ENCODE peak calls at places on chromosome 21, in four cellular contexts. C is GM12891, M is H1, W is K562. A is an unnamed sample.

GRCh38 chr21:19198801-19199200 is 795.2 kb upstream of the TMPRSS15 start:
- DNase-seq in C (no peak), M (no peak), W (no peak), A (no peak)

GRCh38 chr21:37220433-37220980 is 46.6 kb downstream of the VPS26C start:
- DNase-seq in C (no peak), M (no peak), W (no peak), A (no peak)

GRCh38 chr21:33403786-33404571 is 766 bp downstream of the IFNGR2 start:
- DNase-seq in C (peak), M (no peak), W (peak), A (peak)

GRCh38 chr21:37496972-37497371 is 130.4 kb downstream of the DYRK1A start:
- DNase-seq in C (no peak), M (no peak), W (no peak), A (no peak)

GRCh38 chr21:30880914-30881313 is 466 bp downstream of the KRTAP11-1 start:
- DNase-seq in C (no peak), M (no peak), W (no peak), A (no peak)

GRCh38 chr21:29501451-29501850 is 202.7 kb downstream of the BACH1 start:
- DNase-seq in C (no peak), M (no peak), W (no peak), A (no peak)

GRCh38 chr21:20257052-20257451 is 741.2 kb upstream of the NCAM2 start:
- DNase-seq in C (no peak), M (no peak), W (no peak), A (no peak)

GRCh38 chr21:9755611-9756010 is 765.8 kb upstream of the TPTE start:
- DNase-seq in C (no peak), M (no peak), W (no peak), A (no peak)

GRCh38 chr21:17598437-17598836 is 14.3 kb downstream of the BTG3 start:
- DNase-seq in C (peak), M (no peak), W (no peak), A (peak)

GRCh38 chr21:18517905-18518566 is 114.5 kb upstream of the TMPRSS15 start:
- DNase-seq in C (no peak), M (no peak), W (no peak), A (no peak)

GRCh38 chr21:29634410-29634809 is 305.4 kb downstream of the GRIK1 start:
- DNase-seq in C (no peak), M (no peak), W (no peak), A (no peak)

GRCh38 chr21:17441370-17441769 is 71.5 kb upstream of the CXADR start:
- DNase-seq in C (no peak), M (no peak), W (no peak), A (no peak)

GRCh38 chr21:17440955-17441354 is 71.9 kb upstream of the CXADR start:
- DNase-seq in C (no peak), M (no peak), W (no peak), A (no peak)

GRCh38 chr21:33403128-33403785 is at the start of gene IFNGR2:
- DNase-seq in C (peak), M (no peak), W (peak), A (peak)

GRCh38 chr21:25573409-25574206 is 33.7 kb downstream of the MRPL39 start:
- DNase-seq in C (no peak), M (no peak), W (peak), A (no peak)

GRCh38 chr21:42818328-42818749 is 61.0 kb downstream of the WDR4 start:
- DNase-seq in C (no peak), M (no peak), W (peak), A (no peak)

GRCh38 chr21:30434033-30434631 is 4.1 kb downstream of the KRTAP13-4 start:
- DNase-seq in C (no peak), M (peak), W (peak), A (no peak)

GRCh38 chr21:18451679-18452078 is 48.1 kb upstream of the TMPRSS15 start:
- DNase-seq in C (no peak), M (no peak), W (no peak), A (no peak)

GRCh38 chr21:23463365-23463764 is 2143.9 kb downstream of the MRPL39 start:
- DNase-seq in C (no peak), M (no peak), W (no peak), A (no peak)

GRCh38 chr21:16624468-16625102 is 888.3 kb upstream of the CXADR start:
- DNase-seq in C (no peak), M (no peak), W (no peak), A (no peak)

GRCh38 chr21:29300547-29301138 is 1.9 kb downstream of the BACH1 start:
- DNase-seq in C (no peak), M (no peak), W (no peak), A (peak)

GRCh38 chr21:17796503-17796902 is 22.7 kb downstream of the C21orf91 start:
- DNase-seq in C (no peak), M (no peak), W (no peak), A (no peak)

GRCh38 chr21:14366998-14367397 is 15.9 kb downstream of the HSPA13 start:
- DNase-seq in C (no peak), M (no peak), W (no peak), A (no peak)

GRCh38 chr21:17612565-17613241 is at the start of gene BTG3:
- DNase-seq in C (peak), M (peak), W (peak), A (peak)

GRCh38 chr21:17231124-17231523 is 281.7 kb upstream of the CXADR start:
- DNase-seq in C (no peak), M (no peak), W (no peak), A (no peak)

GRCh38 chr21:33643658-33644311 is 1.5 kb downstream of the ITSN1 start:
- DNase-seq in C (no peak), M (no peak), W (no peak), A (no peak)

GRCh38 chr21:30986966-30987365 is 51.3 kb downstream of the KRTAP19-8 start:
- DNase-seq in C (no peak), M (no peak), W (no peak), A (no peak)

GRCh38 chr21:43006874-43007208 is 32.5 kb downstream of the PKNOX1 start:
- DNase-seq in C (no peak), M (no peak), W (no peak), A (no peak)

GRCh38 chr21:20882462-20883415 is 115.5 kb upstream of the NCAM2 start:
- DNase-seq in C (no peak), M (peak), W (peak), A (no peak)

GRCh38 chr21:37615962-37616361 is 249.4 kb downstream of the DYRK1A start:
- DNase-seq in C (no peak), M (no peak), W (no peak), A (no peak)

GRCh38 chr21:37437376-37438080 is 71.0 kb downstream of the DYRK1A start:
- DNase-seq in C (no peak), M (no peak), W (no peak), A (no peak)

GRCh38 chr21:42878678-42878992 is 704 bp downstream of the WDR4 start:
- DNase-seq in C (no peak), M (no peak), W (no peak), A (no peak)

GRCh38 chr21:18493420-18493819 is 89.8 kb upstream of the TMPRSS15 start:
- DNase-seq in C (no peak), M (no peak), W (no peak), A (no peak)

GRCh38 chr21:29658177-29658933 is 281.4 kb downstream of the GRIK1 start:
- DNase-seq in C (no peak), M (no peak), W (no peak), A (no peak)

GRCh38 chr21:42850463-42850862 is 28.9 kb downstream of the WDR4 start:
- DNase-seq in C (no peak), M (no peak), W (no peak), A (no peak)

DNA sequence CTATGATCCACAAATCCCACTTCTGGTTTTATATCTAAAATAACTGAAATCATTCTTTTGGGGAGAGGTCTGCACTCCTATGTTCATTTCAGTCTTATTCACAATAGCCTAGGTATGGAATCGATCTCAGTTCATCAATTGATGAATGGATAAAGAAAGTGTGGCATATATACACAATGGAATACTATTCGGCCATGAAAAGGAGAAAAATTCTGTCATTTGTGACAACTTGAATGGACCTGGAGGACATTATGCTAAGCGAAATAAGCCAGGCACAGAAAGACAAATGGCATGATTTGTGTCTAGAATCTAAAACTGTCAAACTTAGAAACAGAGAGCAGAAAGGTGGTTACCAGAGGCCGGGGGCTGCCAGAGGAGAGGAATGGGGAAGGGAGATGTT is 5.4 kb upstream of the KRTAP10-8 start:
- DNase-seq in C (no peak), M (no peak), W (no peak), A (no peak)
- TF ChIP-seq TAF1 in C (no peak), M (no peak), W (no peak), A (no peak)

GRCh38 chr21:26846036-26846931 is 1.1 kb upstream of the ADAMTS1 start:
- DNase-seq in C (no peak), M (no peak), W (no peak), A (no peak)
- TF ChIP-seq POLR2A in C (no peak), M (peak), W (no peak), A (no peak)

GRCh38 chr21:41799763-41800162 is 32.9 kb upstream of the RIPK4 start:
- DNase-seq in C (no peak), M (no peak), W (no peak), A (no peak)
- TF ChIP-seq TAF1 in C (no peak), M (no peak), W (no peak), A (no peak)

DNA sequence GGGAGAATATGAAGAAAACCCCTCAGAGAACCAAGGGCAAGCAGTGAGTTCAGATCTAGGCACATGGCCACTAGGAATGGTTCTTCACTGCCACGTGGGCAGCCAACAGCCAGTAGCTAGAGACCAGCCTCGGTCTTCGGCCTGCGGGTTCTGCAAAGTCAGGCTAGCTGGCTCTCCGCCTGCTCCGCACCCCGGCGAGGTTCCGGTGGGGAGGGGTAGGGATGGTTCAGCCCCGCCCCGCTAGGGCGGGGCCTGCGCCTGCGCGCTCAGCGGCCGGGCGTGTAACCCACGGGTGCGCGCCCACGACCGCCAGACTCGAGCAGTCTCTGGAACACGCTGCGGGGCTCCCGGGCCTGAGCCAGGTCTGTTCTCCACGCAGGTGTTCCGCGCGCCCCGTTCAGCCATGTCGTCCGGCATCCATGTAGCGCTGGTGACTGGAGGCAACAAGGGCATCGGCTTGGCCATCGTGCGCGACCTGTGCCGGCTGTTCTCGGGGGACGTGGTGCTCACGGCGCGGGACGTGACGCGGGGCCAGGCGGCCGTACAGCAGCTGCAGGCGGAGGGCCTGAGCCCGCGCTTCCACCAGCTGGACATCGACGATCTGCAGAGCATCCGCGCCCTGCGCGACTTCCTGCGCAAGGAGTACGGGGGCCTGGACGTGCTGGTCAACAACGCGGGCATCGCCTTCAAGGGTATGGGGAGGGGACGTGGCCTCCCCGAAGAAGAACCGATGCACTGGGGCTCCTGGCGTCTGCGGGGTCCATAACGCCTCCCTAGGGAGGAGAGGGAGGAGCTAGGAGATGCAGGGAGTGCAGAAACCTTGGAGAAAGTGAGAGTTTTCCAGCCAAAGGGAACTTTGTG is at the start of gene CBR1:
- DNase-seq in C (peak), M (peak), W (peak), A (peak)
- TF ChIP-seq POLR2A in C (peak), M (no peak), W (peak), A (peak)

DNA sequence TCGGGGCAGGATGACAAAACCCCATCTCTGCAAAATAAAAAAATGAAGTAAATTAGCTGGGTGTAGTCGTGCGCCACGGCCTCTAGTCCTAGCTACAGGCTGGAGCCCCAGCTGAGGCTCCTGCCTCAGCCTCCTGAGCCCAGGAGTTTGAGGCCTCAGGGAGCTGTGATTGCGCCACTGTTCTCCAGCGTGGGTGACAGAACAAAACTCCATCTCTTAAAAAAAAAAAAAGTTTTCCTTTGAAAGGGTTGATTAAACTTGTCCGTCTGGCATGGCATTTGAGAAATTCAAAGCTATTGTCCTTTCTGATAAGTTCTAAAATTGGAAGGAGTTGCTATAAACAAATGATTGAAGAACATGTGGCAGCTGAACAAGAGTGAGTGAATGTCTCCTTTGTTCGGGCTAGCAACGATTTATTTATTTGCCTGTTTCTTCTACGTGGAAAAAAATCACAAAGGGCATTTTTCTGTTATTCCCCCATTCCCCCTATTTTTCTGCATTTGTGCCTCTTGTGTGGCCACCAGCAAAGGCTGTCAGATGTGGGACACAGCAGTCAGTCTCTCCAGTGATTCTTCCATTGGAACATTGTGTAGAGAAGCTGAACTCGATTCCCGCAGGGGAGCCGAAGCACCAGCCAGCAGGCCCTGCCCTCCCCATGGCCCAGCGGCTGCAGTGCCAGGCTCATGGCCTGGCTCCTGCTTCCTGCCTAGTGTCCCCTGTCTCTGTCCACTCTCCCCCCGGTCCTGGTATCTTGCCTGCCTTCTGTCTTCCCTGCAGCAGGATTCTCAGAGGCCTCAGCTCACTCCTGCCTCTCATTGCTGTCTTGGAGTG is 21.5 kb upstream of the PWP2 start:
- DNase-seq in C (no peak), M (no peak), W (no peak), A (no peak)
- TF ChIP-seq TAF1 in C (no peak), M (no peak), W (no peak), A (no peak)

GRCh38 chr21:15617968-15618367 is 111.8 kb upstream of the USP25 start:
- DNase-seq in C (no peak), M (no peak), W (no peak), A (no peak)

GRCh38 chr21:15614757-15615156 is 115.0 kb upstream of the USP25 start:
- DNase-seq in C (no peak), M (no peak), W (no peak), A (no peak)

GRCh38 chr21:15620892-15621291 is 108.9 kb upstream of the USP25 start:
- DNase-seq in C (no peak), M (no peak), W (no peak), A (no peak)

DNA sequence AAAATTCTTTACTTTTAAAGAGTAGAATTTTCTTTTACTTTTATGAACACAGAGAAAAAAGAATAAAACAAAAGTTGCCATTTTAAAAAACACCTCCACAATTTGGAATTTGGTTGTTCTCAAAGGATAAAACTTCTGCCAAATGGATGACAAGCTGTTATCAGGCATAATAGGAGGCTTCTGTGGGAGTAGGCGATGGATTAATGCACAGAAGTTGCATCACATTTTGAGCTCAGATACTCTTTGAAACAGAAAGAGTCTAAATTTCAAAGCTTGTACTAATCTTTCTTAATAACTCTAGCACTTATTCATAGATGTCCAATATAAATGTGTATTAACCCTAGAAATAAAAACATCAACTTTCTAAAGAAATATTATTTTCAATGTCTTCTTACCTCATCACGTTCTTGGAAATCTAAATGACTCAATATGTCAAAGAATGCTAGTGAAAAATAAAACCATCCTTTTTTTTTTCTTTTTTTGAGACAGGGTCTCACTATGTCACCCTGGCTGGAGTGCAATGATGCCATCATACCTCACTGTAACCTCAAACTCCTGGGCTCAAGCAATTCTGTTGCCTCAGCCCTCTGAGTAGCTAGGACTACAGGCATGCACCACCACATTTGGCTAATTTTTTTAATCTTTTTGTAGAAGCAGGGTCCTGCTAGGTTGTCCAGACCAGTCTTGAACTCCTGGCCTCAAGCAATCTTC is 112.8 kb upstream of the USP25 start:
- DNase-seq in C (no peak), M (no peak), W (no peak), A (no peak)
- TF ChIP-seq POLR2A in C (no peak), M (no peak), W (no peak), A (no peak)

GRCh38 chr21:32132409-32132808 is 146.4 kb downstream of the MIS18A start:
- DNase-seq in C (no peak), M (no peak), W (no peak), A (no peak)

GRCh38 chr21:32136546-32136945 is 142.3 kb downstream of the MIS18A start:
- DNase-seq in C (no peak), M (no peak), W (no peak), A (no peak)

GRCh38 chr21:32132911-32133310 is 145.9 kb downstream of the MIS18A start:
- DNase-seq in C (no peak), M (no peak), W (no peak), A (no peak)

GRCh38 chr21:32135401-32136363 is 143.2 kb downstream of the MIS18A start:
- DNase-seq in C (no peak), M (no peak), W (no peak), A (peak)

GRCh38 chr21:32134441-32135159 is 144.2 kb downstream of the MIS18A start:
- DNase-seq in C (no peak), M (no peak), W (no peak), A (no peak)
- TF ChIP-seq TAF1 in C (no peak), M (no peak), W (no peak), A (no peak)

DNA sequence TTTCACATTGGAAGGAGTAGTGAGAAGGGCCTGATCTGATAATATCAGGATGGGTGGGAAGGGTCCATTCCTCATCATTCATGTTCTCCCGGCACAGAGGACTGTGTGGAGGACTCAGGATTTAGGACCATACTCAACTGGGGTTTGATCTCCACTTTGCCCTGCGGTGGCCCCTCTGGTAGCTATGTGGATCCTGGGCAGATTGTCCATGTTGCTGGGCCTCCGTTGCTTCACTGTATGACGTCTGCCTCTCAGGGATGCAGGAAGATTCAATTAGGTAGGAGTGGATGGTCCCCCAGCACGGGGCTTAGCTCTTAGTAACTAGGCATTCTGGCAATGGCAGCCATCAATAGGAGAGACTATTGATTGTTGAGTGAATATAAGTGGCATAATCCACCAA is 2.3 kb downstream of the ETS2 start:
- DNase-seq in C (no peak), M (no peak), W (no peak), A (no peak)
- TF ChIP-seq POLR2A in C (no peak), M (no peak), W (no peak), A (no peak)

DNA sequence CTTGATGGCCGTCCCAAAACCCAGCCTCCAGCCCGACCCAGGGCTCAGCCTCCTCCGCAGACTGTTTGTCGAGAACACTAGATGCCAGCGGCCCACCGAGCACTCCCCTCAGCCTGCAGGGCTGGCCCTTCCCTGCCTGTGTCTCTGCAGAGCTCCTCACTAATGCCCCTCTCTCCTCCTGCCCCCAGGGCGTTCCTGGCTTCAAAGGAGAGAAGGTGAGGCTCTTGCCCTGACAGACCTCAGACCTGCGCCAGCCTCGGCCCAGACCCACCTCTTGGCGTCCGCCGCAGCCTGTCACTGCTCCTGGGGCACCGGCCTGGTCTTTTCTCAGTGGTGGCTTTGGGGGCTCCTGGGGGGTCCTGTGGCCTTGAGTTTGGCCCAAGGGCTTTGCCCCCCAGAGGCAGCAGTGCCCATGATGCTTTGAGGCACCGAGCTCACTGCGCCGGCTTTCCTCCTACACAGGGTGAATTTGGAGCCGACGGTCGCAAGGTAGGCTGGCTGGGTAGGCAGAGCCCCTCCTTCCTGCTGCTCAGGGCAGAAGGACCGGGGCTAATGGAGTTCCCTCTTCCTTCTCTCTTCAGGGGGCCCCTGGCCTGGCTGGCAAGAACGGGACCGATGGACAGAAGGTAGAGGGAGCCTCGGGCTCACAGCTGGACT is 18.4 kb downstream of the COL6A2 start:
- DNase-seq in C (peak), M (no peak), W (no peak), A (peak)
- TF ChIP-seq TAF1 in C (no peak), M (no peak), W (no peak), A (no peak)

A was measured in GM12892.